ENCODE peak calls at places on chromosomes 1 and 21, in four cellular contexts. H, Z, V and A are unnamed samples.

GRCh38 chr1:201499795-201500669 is 6.9 kb downstream of the CSRP1 start:
- DNase-seq in Z (no peak), V (no peak), H (no peak), A (no peak)

GRCh38 chr1:63327417-63328139 is 5.2 kb downstream of the FOXD3 start:
- DNase-seq in H (peak; percentile 60), Z (peak; percentile 76), V (peak; percentile 24), A (peak; percentile 41)

GRCh38 chr1:79899914-79900313 is 893.4 kb upstream of the ADGRL4 start:
- DNase-seq in H (no peak), Z (no peak), V (no peak), A (no peak)

GRCh38 chr1:43267818-43268425 is 1.9 kb upstream of the TMEM125 start:
- DNase-seq in V (no peak), H (no peak), Z (no peak), A (no peak)

GRCh38 chr1:96722161-96722908 is 751 bp downstream of the PTBP2 start:
- DNase-seq in Z (peak; percentile 71), V (peak; percentile 7), H (no peak), A (peak; percentile 2)

GRCh38 chr21:44065428-44065827 is 41.8 kb upstream of the PWP2 start:
- DNase-seq in V (no peak), H (no peak), Z (no peak), A (no peak)

GRCh38 chr1:110309768-110310167 is 29.4 kb upstream of the RBM15 start:
- DNase-seq in Z (no peak), V (no peak), H (no peak), A (no peak)

GRCh38 chr1:25797939-25798338 is 2.1 kb upstream of the SELENON start:
- DNase-seq in V (peak; percentile 13), H (no peak), Z (peak; percentile 75), A (no peak)

GRCh38 chr1:173341307-173341706 is 134.2 kb upstream of the TNFSF4 start:
- DNase-seq in Z (no peak), H (no peak), V (no peak), A (no peak)

GRCh38 chr1:181777812-181778211 is 283.7 kb downstream of the ZNF648 start:
- DNase-seq in H (no peak), Z (no peak), V (no peak), A (no peak)

GRCh38 chr1:159845751-159846531 is 16.5 kb downstream of the VSIG8 start:
- DNase-seq in V (peak; percentile 51), H (no peak), Z (no peak), A (no peak)

GRCh38 chr1:205970486-205970885 is 27.2 kb upstream of the SLC26A9 start:
- DNase-seq in V (no peak), Z (no peak), H (no peak), A (no peak)

GRCh38 chr1:240189386-240189989 is 97.8 kb downstream of the FMN2 start:
- DNase-seq in H (no peak), Z (peak; percentile 50), V (peak; percentile 33), A (no peak)

GRCh38 chr1:50368179-50369007 is 54.9 kb downstream of the DMRTA2 start:
- DNase-seq in V (peak; percentile 17), H (peak; percentile 21), Z (peak; percentile 63), A (peak; percentile 13)

GRCh38 chr1:91381844-91382243 is 22.8 kb downstream of the HFM1 start:
- DNase-seq in V (no peak), Z (peak; percentile 63), H (no peak), A (no peak)

GRCh38 chr1:236762410-236762809 is 32.7 kb upstream of the MTR start:
- DNase-seq in Z (peak; percentile 49), V (no peak), H (no peak), A (no peak)

DNA sequence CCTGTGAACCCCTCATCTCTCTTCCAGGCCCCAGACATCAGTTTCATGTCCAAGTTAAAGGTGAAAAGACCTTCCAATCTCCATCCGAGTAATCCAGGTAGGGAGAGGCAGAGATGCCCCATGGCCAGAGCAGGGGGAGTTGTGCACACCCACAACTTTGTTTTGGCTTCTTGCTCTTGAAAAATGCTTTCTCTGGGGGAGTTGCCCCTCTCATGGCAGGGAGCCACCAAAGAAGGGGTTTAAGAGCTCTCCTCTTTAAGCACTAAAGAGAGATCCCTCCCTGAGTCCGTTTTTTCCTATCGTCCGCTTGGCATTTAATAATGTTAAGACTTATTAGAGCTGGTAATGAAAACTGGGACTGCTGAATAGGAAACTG is 8.2 kb downstream of the PAX7 start:
- DNase-seq in V (no peak), Z (no peak), H (no peak), A (no peak)
- H3K4me1 ChIP-seq in V (peaks cover 18% of the 10 kb centered on the region), Z (no peaks in the 10 kb centered on the region), H (peaks cover 9% of the 10 kb centered on the region), A (peaks cover 11% of the 10 kb centered on the region)

GRCh38 chr21:45994738-45995685 is 13.4 kb downstream of the COL6A1 start:
- DNase-seq in V (no peak), H (no peak), Z (no peak), A (no peak)
- TF ChIP-seq TCF7L2 in V (no peak), H (no peak), Z (no peak), A (no peak)

GRCh38 chr1:32989160-32989894 is 24.7 kb upstream of the RNF19B start:
- DNase-seq in V (no peak), Z (peak; percentile 90), H (peak; percentile 63), A (peak; percentile 79)
- H3K4me1 ChIP-seq in V (peaks cover 15% of the 10 kb centered on the region), Z (peaks cover 22% of the 10 kb centered on the region), H (peaks cover 59% of the 10 kb centered on the region), A (peaks cover 8% of the 10 kb centered on the region)

GRCh38 chr1:39788758-39789570 is at the start of gene BMP8B:
- DNase-seq in H (peak; percentile 37), V (no peak), Z (peak; percentile 79), A (no peak)
- TF ChIP-seq TCF7L2 in H (no peak), V (no peak), Z (no peak), A (no peak)